ENCODE peak calls at places on chromosomes 6 and 20, in ten cellular contexts. O is ascending aorta; H is stimulated activated effector memory CD8-positive, alpha-beta T cell treated with anti-CD3 and anti-CD28 coated beads, Interleukin-12 subunit alpha, Interleukin-12 subunit beta, amount 100 ng/mL, for 72 hours; V is lower leg skin; C is HEK293T; W is T-cell; I is GM19239; M is amniotic stem cell; R is lower lobe of right lung; E is posterior cingulate gyrus. P is an unnamed sample.

GRCh38 chr6:139871844-139872510 is 497.5 kb upstream of the CITED2 start:
- DNase-seq in V (no peak), C (no peak), I (no peak), M (no peak), E (no peak), H (no peak), O (no peak), W (no peak), R (no peak), P (no peak)

GRCh38 chr20:23924751-23925150 is 45.2 kb upstream of the CST5 start:
- DNase-seq in H (no peak), V (no peak), M (no peak), I (no peak), R (no peak), W (no peak), O (no peak), C (no peak), E (no peak), P (no peak)

GRCh38 chr6:143759666-143760065 is 81.9 kb downstream of the PHACTR2 start:
- DNase-seq in V (no peak), M (no peak), O (no peak), R (no peak), C (no peak), H (no peak), W (no peak), I (no peak), E (no peak), P (no peak)

GRCh38 chr20:33857722-33858563 is 46.8 kb downstream of the CHMP4B start:
- DNase-seq in H (no peak), W (no peak), I (no peak), R (no peak), M (no peak), O (no peak), C (no peak), V (no peak), E (no peak), P (no peak)

GRCh38 chr20:46601603-46602122 is 49.6 kb downstream of the SLC13A3 start:
- DNase-seq in O (no peak), R (no peak), H (no peak), E (no peak), W (no peak), V (no peak), I (no peak), C (no peak), M (no peak), P (no peak)

GRCh38 chr20:19275630-19276071 is 63.2 kb downstream of the SLC24A3 start:
- DNase-seq in C (no peak), M (no peak), W (no peak), I (no peak), E (peak), H (no peak), V (peak), O (peak), R (peak), P (no peak)

GRCh38 chr6:127481081-127481480 is 21.9 kb upstream of the KIAA0408 start:
- DNase-seq in V (no peak), M (no peak), O (no peak), E (no peak), R (no peak), I (no peak), C (no peak), W (no peak), H (no peak), P (no peak)

GRCh38 chr20:4068708-4069107 is 53.4 kb upstream of the RNF24 start:
- DNase-seq in M (no peak), E (no peak), H (no peak), V (no peak), R (no peak), I (no peak), O (peak), W (no peak), C (no peak), P (no peak)

GRCh38 chr6:157893238-157893637 is 70.2 kb downstream of the SNX9 start:
- DNase-seq in R (no peak), H (no peak), M (no peak), E (no peak), I (no peak), V (no peak), O (no peak), C (no peak), W (peak), P (peak)

GRCh38 chr6:8536122-8536521 is 100.8 kb upstream of the SLC35B3 start:
- DNase-seq in R (no peak), C (no peak), M (no peak), W (no peak), I (no peak), H (no peak), O (no peak), E (no peak), V (no peak), P (no peak)

GRCh38 chr20:4046311-4046924 is 31.1 kb upstream of the RNF24 start:
- DNase-seq in W (no peak), I (no peak), H (no peak), R (no peak), C (no peak), V (no peak), E (no peak), M (no peak), O (peak), P (no peak)

GRCh38 chr6:125846292-125847024 is 55.7 kb downstream of the NCOA7 start:
- DNase-seq in M (no peak), O (no peak), R (no peak), W (no peak), E (no peak), V (no peak), I (no peak), H (no peak), C (peak), P (no peak)

GRCh38 chr6:109978174-109979032 is at the start of gene GPR6:
- DNase-seq in E (peak), C (peak), V (peak), O (no peak), I (peak), M (no peak), R (peak), W (no peak), H (peak), P (no peak)

GRCh38 chr6:16446241-16446640 is 207.9 kb downstream of the GMPR start:
- DNase-seq in I (no peak), V (no peak), C (no peak), H (no peak), R (no peak), O (no peak), E (no peak), W (no peak), M (no peak), P (no peak)

GRCh38 chr20:34473262-34473883 is 42.8 kb upstream of the DYNLRB1 start:
- DNase-seq in R (no peak), H (no peak), M (no peak), C (peak), W (peak), E (peak), I (no peak), O (no peak), V (peak), P (no peak)

GRCh38 chr6:121549741-121550140 is 114.3 kb downstream of the GJA1 start:
- DNase-seq in W (no peak), I (no peak), M (peak), V (no peak), C (no peak), H (no peak), O (no peak), E (no peak), R (no peak), P (no peak)

GRCh38 chr20:2374346-2375125 is 6.2 kb upstream of the TGM6 start:
- DNase-seq in V (no peak), C (no peak), E (no peak), H (no peak), W (no peak), R (no peak), M (no peak), O (no peak), I (no peak), P (no peak)

GRCh38 chr20:50278377-50278683 is 87.7 kb downstream of the CEBPB start:
- DNase-seq in O (no peak), E (no peak), I (no peak), H (no peak), W (no peak), V (no peak), M (no peak), R (no peak), C (no peak), P (no peak)

GRCh38 chr6:5541751-5542432 is 280.6 kb downstream of the FARS2 start:
- DNase-seq in O (no peak), V (no peak), E (no peak), W (no peak), M (no peak), C (no peak), I (no peak), R (no peak), H (no peak), P (no peak)

GRCh38 chr6:26086214-26086613 is 1.0 kb upstream of the HFE start:
- DNase-seq in I (no peak), O (no peak), W (peak), R (no peak), C (no peak), M (no peak), E (no peak), V (no peak), H (no peak), P (no peak)

GRCh38 chr6:106807946-106808611 is 166.4 kb downstream of the CD24 start:
- DNase-seq in I (no peak), C (no peak), V (no peak), R (no peak), E (no peak), O (no peak), M (no peak), H (no peak), W (no peak), P (no peak)

GRCh38 chr6:106037060-106037459 is 49.1 kb upstream of the PRDM1 start:
- DNase-seq in R (no peak), W (no peak), H (no peak), E (no peak), O (no peak), C (no peak), V (no peak), I (no peak), M (peak), P (no peak)

GRCh38 chr20:54123587-54124180 is 50.1 kb downstream of the CYP24A1 start:
- DNase-seq in V (peak), W (no peak), M (peak), E (no peak), R (peak), H (no peak), C (no peak), O (no peak), I (no peak), P (no peak)

GRCh38 chr6:55174211-55175013 is at the start of gene HCRTR2:
- DNase-seq in R (no peak), C (peak), I (no peak), V (no peak), W (no peak), O (no peak), M (no peak), E (peak), H (no peak), P (no peak)

GRCh38 chr20:40687384-40688128 is 1.5 kb downstream of the MAFB start:
- DNase-seq in E (peak), M (no peak), H (no peak), R (peak), I (no peak), C (peak), O (peak), W (no peak), V (peak), P (no peak)

GRCh38 chr6:29568021-29568420 is 8.5 kb upstream of the UBD start:
- DNase-seq in I (no peak), M (no peak), E (no peak), W (no peak), H (no peak), R (no peak), O (no peak), C (no peak), V (no peak), P (no peak)